ENCODE peak calls at places on chromosomes 4 and X, in nine cellular contexts. K is body of pancreas, D is stomach, J is tibial nerve, N is transverse colon, M is HCT116, H is A549, U is testis, Z is endothelial cell of umbilical vein. W is an unnamed sample.

GRCh38 chrX:153494541-153495361 is at the start of gene BGN:
- DNase-seq in K (no peak), D (no peak), J (no peak), N (no peak), M (no peak), H (peak; percentile 15), U (peak; percentile 30), Z (peak; percentile 81), W (no peak)

GRCh38 chrX:3651272-3651671 is 62.2 kb downstream of the PRKX start:
- DNase-seq in K (no peak), D (no peak), J (no peak), N (no peak), M (peak; percentile 0), H (no peak), U (no peak), Z (peak; percentile 46), W (no peak)

GRCh38 chr4:183561905-183562304 is 57.0 kb downstream of the ING2 start:
- DNase-seq in K (no peak), D (no peak), J (no peak), N (no peak), M (no peak), H (no peak), U (no peak), Z (no peak), W (no peak)

GRCh38 chr4:153038493-153039311 is 102.6 kb downstream of the FHDC1 start:
- DNase-seq in K (peak; percentile 31), D (peak; percentile 33), J (no peak), N (no peak), M (no peak), H (no peak), U (no peak), Z (peak; percentile 15), W (no peak)

GRCh38 chr4:134691915-134692314 is 490.3 kb upstream of the PABPC4L start:
- DNase-seq in K (no peak), D (no peak), J (no peak), N (no peak), M (no peak), H (no peak), U (no peak), Z (no peak), W (no peak)

GRCh38 chr4:55291227-55291629 is 54.8 kb upstream of the SRD5A3 start:
- DNase-seq in K (no peak), D (no peak), J (no peak), N (no peak), M (no peak), H (no peak), U (no peak), Z (no peak), W (peak; percentile 80)

GRCh38 chrX:43741843-43742573 is 85.9 kb downstream of the MAOA start:
- DNase-seq in K (no peak), D (no peak), J (no peak), N (no peak), M (no peak), H (no peak), U (no peak), Z (no peak), W (no peak)

GRCh38 chrX:36957425-36958328 is 50.5 kb upstream of the FAM47C start:
- DNase-seq in K (peak; percentile 80), D (peak; percentile 44), J (no peak), N (peak; percentile 17), M (no peak), H (peak; percentile 21), U (no peak), Z (peak; percentile 1), W (no peak)

GRCh38 chr4:55030606-55031005 is 94.8 kb downstream of the KDR start:
- DNase-seq in K (no peak), D (no peak), J (no peak), N (no peak), M (no peak), H (no peak), U (no peak), Z (no peak), W (no peak)

GRCh38 chr4:123746981-123747380 is 350.4 kb downstream of the SPRY1 start:
- DNase-seq in K (no peak), D (no peak), J (no peak), N (no peak), M (no peak), H (no peak), U (no peak), Z (no peak), W (no peak)

GRCh38 chrX:126165401-126165720 is 728 bp downstream of the DCAF12L2 start:
- DNase-seq in K (peak; percentile 9), D (no peak), J (no peak), N (no peak), M (no peak), H (no peak), U (peak; percentile 23), Z (no peak), W (no peak)

GRCh38 chr4:134935320-134935719 is 733.7 kb upstream of the PABPC4L start:
- DNase-seq in K (peak; percentile 8), D (peak; percentile 26), J (no peak), N (no peak), M (no peak), H (peak; percentile 3), U (peak; percentile 49), Z (peak; percentile 49), W (no peak)

GRCh38 chrX:74613350-74614192 is 853 bp downstream of the RLIM start:
- DNase-seq in K (peak; percentile 10), D (peak; percentile 26), J (no peak), N (peak; percentile 7), M (no peak), H (peak; percentile 23), U (peak; percentile 14), Z (peak; percentile 40), W (no peak)

DNA sequence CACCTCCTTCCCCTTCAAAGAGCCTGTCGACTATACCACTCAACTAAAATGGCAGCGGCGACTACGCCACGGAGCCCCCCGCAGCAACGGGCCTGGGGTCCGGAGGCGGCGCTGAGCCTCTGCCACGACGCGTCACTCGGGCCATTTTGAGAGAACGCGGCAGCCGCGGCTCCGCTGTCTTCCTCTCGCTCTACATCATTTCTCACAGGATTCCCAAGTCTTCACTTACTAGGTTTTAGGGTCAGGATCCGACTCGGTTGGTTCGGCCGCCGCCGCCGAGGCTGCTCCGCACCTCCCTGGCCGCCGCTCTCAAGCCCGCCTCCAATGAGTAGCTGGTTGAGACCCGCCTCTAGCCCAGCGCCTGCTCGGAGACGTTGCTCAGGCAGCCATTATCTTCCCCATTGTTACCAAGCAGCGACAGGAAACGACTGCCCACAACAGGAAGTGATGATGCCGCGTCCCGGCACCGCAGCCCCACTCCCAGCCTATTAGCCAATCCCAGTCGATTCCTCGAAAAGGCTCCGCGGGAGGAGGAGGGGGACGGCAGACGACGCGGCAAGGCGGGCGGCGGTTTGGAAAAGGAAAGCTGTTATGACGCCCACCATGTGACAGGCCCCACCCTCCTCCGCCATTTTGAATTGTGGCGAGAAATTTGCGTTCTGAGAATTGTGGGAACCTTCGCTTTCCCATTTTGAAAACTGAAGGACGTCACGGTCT is at the start of gene RLIM:
- DNase-seq in K (peak; percentile 93), D (peak; percentile 92), J (peak; percentile 84), N (peak; percentile 94), M (peak; percentile 83), H (peak; percentile 90), U (peak; percentile 95), Z (peak; percentile 96), W (peak; percentile 97)
- TF ChIP-seq POLR2A in K (peak; percentile 95), D (no peak), J (peak; percentile 85), N (peak; percentile 90), M (peak; percentile 48), H (peak; percentile 64), U (peak; percentile 62), Z (peak; percentile 54), W (peak; percentile 37)

GRCh38 chr4:173330590-173330989 is 3.6 kb downstream of the HMGB2 start:
- DNase-seq in K (no peak), D (no peak), J (no peak), N (no peak), M (no peak), H (no peak), U (no peak), Z (no peak), W (no peak)
- TF ChIP-seq POLR2A in K (no peak), D (no peak), J (no peak), N (no peak), M (no peak), H (no peak), U (no peak), Z (peak; percentile 38), W (no peak)

DNA sequence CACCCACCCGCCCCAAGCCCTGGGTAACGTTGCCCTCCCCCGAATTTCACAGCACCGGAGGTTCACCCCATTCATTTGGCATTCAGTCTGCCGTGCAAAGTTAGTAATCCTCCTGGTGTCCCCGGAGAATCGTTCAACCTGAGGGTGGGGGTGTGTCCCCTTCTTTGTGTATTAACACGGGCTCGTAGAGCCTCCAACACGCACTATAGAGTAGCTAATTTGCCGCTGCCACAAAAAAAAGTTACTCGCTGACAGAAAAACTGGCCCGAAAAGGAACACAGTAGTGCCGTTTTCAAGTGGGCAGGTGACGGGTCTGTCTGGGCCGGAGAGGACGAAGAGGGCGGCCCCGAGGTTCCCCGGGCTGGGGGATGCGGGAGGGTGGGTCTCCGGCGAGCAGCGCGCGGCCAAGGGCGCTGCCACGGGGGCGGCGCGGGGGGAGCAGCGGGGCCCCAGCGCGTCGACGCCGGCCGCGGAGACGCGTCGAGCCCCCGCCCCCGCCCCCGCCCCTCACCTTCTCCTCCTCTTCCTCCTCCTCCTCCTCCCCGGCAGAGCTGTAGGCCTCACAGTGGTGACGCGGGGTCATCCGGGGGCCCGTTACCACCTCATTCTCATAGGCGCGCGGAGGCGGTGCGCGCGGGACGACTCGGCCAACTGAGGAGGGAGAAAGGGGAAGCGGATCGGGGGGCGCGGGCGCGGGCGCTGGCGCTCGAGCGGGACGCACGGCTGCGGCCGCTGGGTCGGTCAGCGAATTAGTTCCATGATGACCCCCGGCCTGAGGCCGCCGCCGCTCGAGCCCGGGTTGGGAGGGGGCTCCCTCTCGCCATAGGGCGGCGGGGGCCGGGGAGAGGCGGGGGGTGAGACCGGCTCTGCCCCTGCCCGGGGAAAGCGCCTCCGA is 581 bp downstream of the CCNI start:
- DNase-seq in K (peak; percentile 69), D (peak; percentile 68), J (peak; percentile 23), N (peak; percentile 78), M (no peak), H (no peak), U (peak; percentile 73), Z (peak; percentile 79), W (peak; percentile 87)
- TF ChIP-seq POLR2A in K (no peak), D (no peak), J (no peak), N (no peak), M (no peak), H (peak; percentile 6), U (no peak), Z (no peak), W (no peak)

DNA sequence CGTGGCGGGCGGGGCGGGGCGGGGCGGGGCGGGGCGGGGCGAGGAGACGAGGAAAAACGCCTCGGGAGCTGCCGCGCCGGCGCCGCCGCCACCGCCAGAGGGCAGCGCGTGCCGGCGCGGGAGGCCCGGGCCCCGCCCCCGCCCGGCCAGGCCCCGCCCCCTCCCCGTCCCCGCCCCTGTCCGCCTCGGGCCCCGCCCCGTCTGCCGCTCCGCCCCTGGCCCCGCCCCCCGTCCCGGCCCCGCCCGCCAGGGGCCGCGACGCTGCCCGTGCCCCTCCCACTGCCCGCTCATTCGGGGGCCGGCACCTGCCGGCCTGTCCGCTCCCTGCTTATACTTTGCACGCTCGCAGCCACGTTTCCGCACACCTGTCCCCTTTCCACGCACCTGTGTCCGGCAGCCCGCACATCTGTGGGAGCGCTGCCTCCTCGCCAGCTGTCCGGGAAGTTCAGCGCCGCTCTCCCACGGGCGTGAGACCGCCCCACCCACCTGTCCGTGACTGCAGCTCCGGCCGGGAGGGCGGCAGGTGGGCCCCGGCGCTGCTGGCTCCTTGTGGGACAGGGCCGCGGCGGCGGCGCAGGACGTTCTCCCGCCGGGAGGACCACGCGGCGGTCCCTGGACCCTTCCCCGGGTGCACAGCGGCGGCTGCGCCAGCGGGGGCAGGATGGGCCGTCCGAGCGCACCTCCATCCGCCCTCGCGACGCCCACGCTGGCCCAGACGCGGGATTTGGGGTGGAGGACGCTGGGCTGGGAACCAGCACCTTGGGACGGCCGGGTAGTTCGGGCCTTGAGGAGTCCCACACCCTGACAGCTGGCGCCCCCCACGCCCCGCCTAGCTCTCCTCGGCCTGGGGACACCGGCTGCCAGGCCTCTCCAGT is 1.5 kb upstream of the FGFRL1 start:
- DNase-seq in K (peak; percentile 84), D (peak; percentile 79), J (peak; percentile 41), N (peak; percentile 84), M (no peak), H (no peak), U (peak; percentile 74), Z (peak; percentile 39), W (peak; percentile 86)
- TF ChIP-seq POLR2A in K (peak; percentile 65), D (no peak), J (no peak), N (peak; percentile 31), M (no peak), H (no peak), U (no peak), Z (no peak), W (no peak)

W was measured in sigmoid colon.